ENCODE peak calls at places on chromosome X, in four cellular contexts. One of them, this sample, is unnamed.
A peak's percentile ranks its signal among the peaks of the same experiment; 100 is the strongest.

GRCh38 chrX:13085533-13085932 is 41.1 kb upstream of the FAM9C start:
- DNase-seq in GM12878: peak; percentile 74
- DNase-seq in H1: no peak
- DNase-seq in HepG2: no peak
- DNase-seq in this sample: no peak

GRCh38 chrX:74519870-74520269 is 94.6 kb downstream of the RLIM start:
- DNase-seq in H1: no peak
- DNase-seq in GM12878: no peak
- DNase-seq in HepG2: no peak
- DNase-seq in this sample: no peak

GRCh38 chrX:53599781-53600396 is 86.6 kb downstream of the HUWE1 start:
- DNase-seq in H1: no peak
- DNase-seq in HepG2: no peak
- DNase-seq in GM12878: no peak
- DNase-seq in this sample: no peak

GRCh38 chrX:69469975-69470374 is 34.2 kb upstream of the NALF2 start:
- DNase-seq in GM12878: no peak
- DNase-seq in H1: no peak
- DNase-seq in HepG2: no peak
- DNase-seq in this sample: no peak

GRCh38 chrX:48700951-48701653 is 4.6 kb downstream of the SUV39H1 start:
- DNase-seq in HepG2: no peak
- DNase-seq in GM12878: no peak
- DNase-seq in H1: no peak
- DNase-seq in this sample: no peak

GRCh38 chrX:54358424-54359211 is 772 bp upstream of the WNK3 start:
- DNase-seq in H1: peak; percentile 75
- DNase-seq in GM12878: no peak
- DNase-seq in HepG2: no peak
- DNase-seq in this sample: peak; percentile 87

GRCh38 chrX:71534773-71535544 is 2.1 kb downstream of the OGT start:
- DNase-seq in GM12878: no peak
- DNase-seq in HepG2: peak; percentile 13
- DNase-seq in H1: no peak
- DNase-seq in this sample: no peak

GRCh38 chrX:154749856-154750255 is 1.0 kb downstream of the GAB3 start:
- DNase-seq in H1: no peak
- DNase-seq in GM12878: no peak
- DNase-seq in HepG2: no peak
- DNase-seq in this sample: no peak

GRCh38 chrX:45621356-45622041 is 420.8 kb upstream of the DIPK2B start:
- DNase-seq in HepG2: no peak
- DNase-seq in GM12878: no peak
- DNase-seq in H1: no peak
- DNase-seq in this sample: no peak

GRCh38 chrX:41317487-41318208 is 16.3 kb upstream of the DDX3X start:
- DNase-seq in H1: no peak
- DNase-seq in HepG2: no peak
- DNase-seq in GM12878: no peak
- DNase-seq in this sample: no peak

GRCh38 chrX:122512561-122513072 is 671.5 kb upstream of the GRIA3 start:
- DNase-seq in GM12878: no peak
- DNase-seq in H1: no peak
- DNase-seq in HepG2: no peak
- DNase-seq in this sample: no peak

GRCh38 chrX:151396827-151397740 is at the start of gene VMA21:
- DNase-seq in HepG2: peak; percentile 64
- DNase-seq in GM12878: peak; percentile 9
- DNase-seq in H1: peak; percentile 17
- DNase-seq in this sample: peak; percentile 35

GRCh38 chrX:101595739-101596419 is 21.9 kb downstream of the ARMCX6 start:
- DNase-seq in GM12878: peak; percentile 62
- DNase-seq in H1: no peak
- DNase-seq in HepG2: peak; percentile 17
- DNase-seq in this sample: peak; percentile 56

GRCh38 chrX:112043997-112044396 is 38.6 kb downstream of the TRPC5 start:
- DNase-seq in HepG2: no peak
- DNase-seq in H1: no peak
- DNase-seq in GM12878: no peak
- DNase-seq in this sample: peak; percentile 11

GRCh38 chrX:133516691-133517090 is 101.4 kb upstream of the GPC4 start:
- DNase-seq in H1: no peak
- DNase-seq in GM12878: no peak
- DNase-seq in HepG2: no peak
- DNase-seq in this sample: no peak

GRCh38 chrX:119502727-119503483 is 34.7 kb downstream of the SLC25A5 start:
- DNase-seq in GM12878: no peak
- DNase-seq in HepG2: peak; percentile 65
- DNase-seq in H1: no peak
- DNase-seq in this sample: no peak

GRCh38 chrX:111164728-111165127 is 68.7 kb downstream of the PAK3 start:
- DNase-seq in H1: no peak
- DNase-seq in HepG2: no peak
- DNase-seq in GM12878: no peak
- DNase-seq in this sample: no peak

GRCh38 chrX:17689971-17690409 is 47.3 kb upstream of the SCML1 start:
- DNase-seq in HepG2: peak; percentile 35
- DNase-seq in GM12878: peak; percentile 7
- DNase-seq in H1: no peak
- DNase-seq in this sample: peak; percentile 28

GRCh38 chrX:105211051-105211575 is 9.4 kb downstream of the TEX13A start:
- DNase-seq in H1: no peak
- DNase-seq in HepG2: no peak
- DNase-seq in GM12878: no peak
- DNase-seq in this sample: no peak

GRCh38 chrX:138775501-138775900 is 64.0 kb upstream of the FGF13 start:
- DNase-seq in GM12878: no peak
- DNase-seq in H1: no peak
- DNase-seq in HepG2: peak; percentile 0
- DNase-seq in this sample: no peak

GRCh38 chrX:37677765-37678164 is 7.8 kb upstream of the XK start:
- DNase-seq in H1: no peak
- DNase-seq in HepG2: no peak
- DNase-seq in GM12878: no peak
- DNase-seq in this sample: no peak

GRCh38 chrX:107449490-107450175 is at the start of gene FRMPD3:
- DNase-seq in GM12878: no peak
- DNase-seq in H1: no peak
- DNase-seq in HepG2: no peak
- DNase-seq in this sample: no peak

GRCh38 chrX:124507276-124507675 is 160.9 kb downstream of the SH2D1A start:
- DNase-seq in H1: no peak
- DNase-seq in HepG2: no peak
- DNase-seq in GM12878: no peak
- DNase-seq in this sample: no peak

GRCh38 chrX:150298841-150299551 is 64.1 kb upstream of the MAMLD1 start:
- DNase-seq in HepG2: no peak
- DNase-seq in GM12878: no peak
- DNase-seq in H1: no peak
- DNase-seq in this sample: no peak

GRCh38 chrX:22373766-22374165 is 101.1 kb downstream of the CBLL2 start:
- DNase-seq in HepG2: no peak
- DNase-seq in GM12878: no peak
- DNase-seq in H1: no peak
- DNase-seq in this sample: no peak

GRCh38 chrX:22376369-22376768 is 103.7 kb downstream of the CBLL2 start:
- DNase-seq in HepG2: no peak
- DNase-seq in H1: no peak
- DNase-seq in GM12878: no peak
- DNase-seq in this sample: no peak

GRCh38 chrX:22373094-22373493 is 100.4 kb downstream of the CBLL2 start:
- DNase-seq in HepG2: no peak
- DNase-seq in H1: no peak
- DNase-seq in GM12878: no peak
- DNase-seq in this sample: no peak

GRCh38 chrX:22383988-22384387 is 111.3 kb downstream of the CBLL2 start:
- DNase-seq in GM12878: no peak
- DNase-seq in HepG2: no peak
- DNase-seq in H1: no peak
- DNase-seq in this sample: no peak

DNA sequence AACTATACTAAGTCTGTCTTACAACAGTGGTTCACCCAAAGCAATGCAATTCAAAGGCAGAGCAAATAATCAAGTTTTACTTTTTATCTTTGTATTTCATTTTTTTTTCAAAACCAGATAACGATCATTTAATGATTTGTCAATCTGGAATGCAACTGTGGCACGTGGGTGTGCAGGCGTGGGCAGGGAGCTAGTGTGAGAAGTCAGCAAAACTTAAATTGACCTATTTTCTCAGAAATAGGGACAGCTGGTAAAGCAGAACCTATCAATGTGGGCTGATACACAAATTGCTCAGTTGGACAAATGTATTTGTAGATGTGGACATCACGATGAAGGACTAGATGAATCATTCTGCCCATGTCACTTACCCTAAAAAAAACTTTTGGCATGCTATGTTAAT is 105.6 kb downstream of the CBLL2 start:
- DNase-seq in HepG2: no peak
- DNase-seq in GM12878: no peak
- DNase-seq in H1: no peak
- DNase-seq in this sample: no peak
- H3K9me3 ChIP-seq in HepG2: no peaks in the 10 kb centered on the region
- H3K9me3 ChIP-seq in GM12878: no peaks in the 10 kb centered on the region
- H3K9me3 ChIP-seq in H1: no peaks in the 10 kb centered on the region
- H3K9me3 ChIP-seq in this sample: no peaks in the 10 kb centered on the region

GRCh38 chrX:126820700-126821420 is 1.3 kb downstream of the PRR32 start:
- DNase-seq in GM12878: no peak
- DNase-seq in H1: peak; percentile 0
- DNase-seq in HepG2: no peak
- DNase-seq in this sample: no peak
- TF ChIP-seq SUZ12 in GM12878: no peak
- TF ChIP-seq SUZ12 in H1: no peak
- TF ChIP-seq SUZ12 in HepG2: no peak
- TF ChIP-seq SUZ12 in this sample: no peak

DNA sequence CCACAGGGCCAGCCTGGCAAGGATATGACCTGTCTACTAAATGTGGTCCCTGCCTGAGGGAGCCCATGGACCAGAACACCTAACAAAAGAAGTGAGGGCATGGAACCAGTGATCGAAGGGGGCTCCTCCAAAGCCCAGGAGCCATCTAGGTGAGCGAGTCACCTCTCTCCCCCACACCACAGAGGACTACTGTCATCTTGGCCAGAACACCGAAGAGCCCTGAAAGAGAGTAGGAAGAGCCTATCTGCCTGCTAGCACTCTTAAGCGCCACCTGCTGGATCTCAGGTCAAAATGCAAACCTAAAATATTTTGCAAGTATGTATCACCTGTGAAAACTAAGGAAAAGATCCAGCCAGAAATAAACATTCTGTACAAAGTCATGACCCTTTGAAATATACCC is 137.9 kb upstream of the ZXDB start:
- DNase-seq in GM12878: peak; percentile 0
- DNase-seq in H1: peak; percentile 0
- DNase-seq in HepG2: peak; percentile 28
- DNase-seq in this sample: peak; percentile 16
- H3K9me3 ChIP-seq in GM12878: no peaks in the 10 kb centered on the region
- H3K9me3 ChIP-seq in H1: no peaks in the 10 kb centered on the region
- H3K9me3 ChIP-seq in HepG2: no peaks in the 10 kb centered on the region
- H3K9me3 ChIP-seq in this sample: no peaks in the 10 kb centered on the region

DNA sequence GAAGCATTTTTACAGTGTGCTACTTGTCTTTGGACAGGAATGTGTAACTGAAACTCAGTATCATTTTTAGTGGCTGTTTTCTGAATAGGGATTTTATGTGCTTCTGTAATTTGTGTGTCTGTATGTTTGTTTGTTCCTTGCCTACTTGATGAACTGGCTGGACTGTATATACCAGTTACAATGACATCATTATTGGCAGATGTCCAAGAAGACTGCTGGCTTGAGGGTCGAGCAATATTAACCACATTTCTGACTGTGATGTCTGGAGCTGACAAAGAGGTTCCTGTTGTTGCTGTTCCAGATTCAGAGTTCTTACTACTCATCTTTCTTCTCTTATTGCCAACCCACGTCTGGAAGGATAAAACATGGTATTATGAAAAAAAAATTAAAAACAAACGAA is 33.0 kb downstream of the HDX start:
- DNase-seq in HepG2: no peak
- DNase-seq in H1: no peak
- DNase-seq in GM12878: no peak
- DNase-seq in this sample: no peak
- TF ChIP-seq SUZ12 in HepG2: no peak
- TF ChIP-seq SUZ12 in H1: no peak
- TF ChIP-seq SUZ12 in GM12878: no peak
- TF ChIP-seq SUZ12 in this sample: no peak

GRCh38 chrX:42535233-42535632 is 242.7 kb downstream of the PPP1R2C start:
- DNase-seq in H1: no peak
- DNase-seq in HepG2: no peak
- DNase-seq in GM12878: no peak
- DNase-seq in this sample: no peak
- H3K9me3 ChIP-seq in H1: peaks cover 4% of the 10 kb centered on the region
- H3K9me3 ChIP-seq in HepG2: no peaks in the 10 kb centered on the region
- H3K9me3 ChIP-seq in GM12878: no peaks in the 10 kb centered on the region
- H3K9me3 ChIP-seq in this sample: no peaks in the 10 kb centered on the region

DNA sequence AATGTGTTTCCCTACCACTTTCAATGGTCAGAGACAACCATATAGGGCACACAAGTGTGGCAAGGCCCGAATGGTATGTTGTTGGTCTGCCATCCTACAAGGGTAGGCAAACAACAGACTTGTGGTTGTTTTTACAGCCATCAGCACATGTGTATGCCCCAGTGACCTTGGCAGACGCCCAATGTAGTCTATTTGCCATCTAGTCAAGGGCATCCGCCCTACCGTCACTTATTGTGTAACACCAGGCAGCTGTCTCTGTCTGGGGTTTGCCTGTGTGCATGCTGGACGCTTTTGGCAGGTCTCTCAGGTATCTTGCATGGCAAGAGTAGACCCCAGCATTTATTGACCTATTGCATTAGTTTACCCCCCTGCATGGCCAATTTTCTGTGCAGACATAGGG is 1145.5 kb upstream of the POU3F4 start:
- DNase-seq in HepG2: no peak
- DNase-seq in H1: no peak
- DNase-seq in GM12878: no peak
- DNase-seq in this sample: no peak
- TF ChIP-seq SUZ12 in HepG2: no peak
- TF ChIP-seq SUZ12 in H1: no peak
- TF ChIP-seq SUZ12 in GM12878: no peak
- TF ChIP-seq SUZ12 in this sample: no peak

GRCh38 chrX:57647020-57647419 is 33.0 kb downstream of the NLRP2B start:
- DNase-seq in H1: no peak
- DNase-seq in GM12878: no peak
- DNase-seq in HepG2: no peak
- DNase-seq in this sample: peak; percentile 25
- H3K9me3 ChIP-seq in H1: no peaks in the 10 kb centered on the region
- H3K9me3 ChIP-seq in GM12878: no peaks in the 10 kb centered on the region
- H3K9me3 ChIP-seq in HepG2: no peaks in the 10 kb centered on the region
- H3K9me3 ChIP-seq in this sample: no peaks in the 10 kb centered on the region

This sample was measured in NT2/D1.